ENCODE peak calls at places on chromosomes 1 and 21, in eight cellular contexts. One of them, this sample, is unnamed.

GRCh38 chr1:101235696-101236545 is 898 bp upstream of the S1PR1 start:
- DNase-seq in SW480: peak
- DNase-seq in T-cell: peak
- DNase-seq in astrocyte of the spinal cord: peak
- DNase-seq in AG08395: peak
- DNase-seq in heart right ventricle: peak
- DNase-seq in amniotic stem cell: no peak
- DNase-seq in DMS153: no peak
- DNase-seq in this sample: peak

GRCh38 chr21:45289655-45290515 is 2.2 kb upstream of the POFUT2 start:
- DNase-seq in AG08395: no peak
- DNase-seq in DMS153: no peak
- DNase-seq in T-cell: no peak
- DNase-seq in amniotic stem cell: no peak
- DNase-seq in heart right ventricle: peak
- DNase-seq in astrocyte of the spinal cord: no peak
- DNase-seq in SW480: no peak
- DNase-seq in this sample: no peak

GRCh38 chr1:167832693-167833092 is 81.2 kb downstream of the ADCY10 start:
- DNase-seq in astrocyte of the spinal cord: no peak
- DNase-seq in amniotic stem cell: no peak
- DNase-seq in AG08395: no peak
- DNase-seq in DMS153: no peak
- DNase-seq in SW480: no peak
- DNase-seq in T-cell: no peak
- DNase-seq in heart right ventricle: no peak
- DNase-seq in this sample: no peak

GRCh38 chr1:227234998-227235405 is 83.3 kb downstream of the CDC42BPA start:
- DNase-seq in amniotic stem cell: no peak
- DNase-seq in astrocyte of the spinal cord: peak
- DNase-seq in SW480: peak
- DNase-seq in AG08395: peak
- DNase-seq in heart right ventricle: peak
- DNase-seq in DMS153: peak
- DNase-seq in T-cell: no peak
- DNase-seq in this sample: peak

GRCh38 chr1:99843760-99844159 is 6.4 kb upstream of the AGL start:
- DNase-seq in DMS153: no peak
- DNase-seq in amniotic stem cell: no peak
- DNase-seq in astrocyte of the spinal cord: no peak
- DNase-seq in AG08395: no peak
- DNase-seq in SW480: no peak
- DNase-seq in T-cell: no peak
- DNase-seq in heart right ventricle: no peak
- DNase-seq in this sample: no peak

GRCh38 chr1:161839591-161839990 is 73.5 kb downstream of the ATF6 start:
- DNase-seq in T-cell: no peak
- DNase-seq in astrocyte of the spinal cord: no peak
- DNase-seq in amniotic stem cell: no peak
- DNase-seq in heart right ventricle: no peak
- DNase-seq in DMS153: no peak
- DNase-seq in SW480: no peak
- DNase-seq in AG08395: no peak
- DNase-seq in this sample: no peak

GRCh38 chr1:181919729-181919991 is 141.9 kb downstream of the ZNF648 start:
- DNase-seq in amniotic stem cell: no peak
- DNase-seq in heart right ventricle: no peak
- DNase-seq in T-cell: no peak
- DNase-seq in DMS153: no peak
- DNase-seq in SW480: no peak
- DNase-seq in AG08395: no peak
- DNase-seq in astrocyte of the spinal cord: no peak
- DNase-seq in this sample: no peak

GRCh38 chr1:182955596-182956588 is 2.9 kb upstream of the SHCBP1L start:
- DNase-seq in T-cell: no peak
- DNase-seq in SW480: no peak
- DNase-seq in amniotic stem cell: peak
- DNase-seq in astrocyte of the spinal cord: peak
- DNase-seq in AG08395: peak
- DNase-seq in heart right ventricle: no peak
- DNase-seq in DMS153: no peak
- DNase-seq in this sample: peak